ENCODE peak calls at places on chromosome 6, in six cellular contexts. R is GDM1; V is endothelial cell of umbilical vein; D is Peyer's patch; A is body of pancreas; I is activated T-helper 2 cell treated with anti-CD3 and anti-CD28 coated beads, Interferon-gamma antibody, Interleukin-2, Interleukin-4, amounts not matched to agents 10 μg/mL and 5 μg/mL and 100 μg/mL, durations not matched to agents 14 hours and 24 hours and 36 hours. W is an unnamed sample.

GRCh38 chr6:52929321-52930164 is 20.0 kb upstream of the GSTA3 start:
- DNase-seq in R (no peak), V (peak; percentile 58), D (no peak), A (peak; percentile 61), I (no peak), W (peak; percentile 67)

GRCh38 chr6:71349976-71350615 is 61.5 kb downstream of the OGFRL1 start:
- DNase-seq in R (no peak), V (peak; percentile 29), D (no peak), A (no peak), I (no peak), W (no peak)

GRCh38 chr6:151442359-151442758 is 9.6 kb downstream of the RMND1 start:
- DNase-seq in R (no peak), V (no peak), D (no peak), A (no peak), I (no peak), W (no peak)

GRCh38 chr6:130771741-130772140 is 55.5 kb upstream of the SMLR1 start:
- DNase-seq in R (no peak), V (no peak), D (no peak), A (no peak), I (no peak), W (no peak)

GRCh38 chr6:135658916-135659315 is 161.4 kb upstream of the AHI1 start:
- DNase-seq in R (no peak), V (no peak), D (no peak), A (no peak), I (no peak), W (no peak)

GRCh38 chr6:37607949-37608348 is 89.7 kb downstream of the MDGA1 start:
- DNase-seq in R (no peak), V (peak; percentile 12), D (no peak), A (no peak), I (no peak), W (no peak)

GRCh38 chr6:336159-337114 is 44.1 kb downstream of the DUSP22 start:
- DNase-seq in R (no peak), V (no peak), D (no peak), A (no peak), I (peak; percentile 23), W (peak; percentile 62)

GRCh38 chr6:169251371-169251802 is 2.3 kb downstream of the THBS2 start:
- DNase-seq in R (no peak), V (no peak), D (no peak), A (no peak), I (no peak), W (no peak)

GRCh38 chr6:108944707-108945685 is 96.8 kb downstream of the ARMC2 start:
- DNase-seq in R (no peak), V (no peak), D (no peak), A (peak; percentile 41), I (no peak), W (no peak)